ENCODE peak calls at places on chromosomes 11 and 22, in seven cellular contexts. G is astrocyte, D is psoas muscle, M is RWPE1, W is DND-41, O is spleen, H is IMR-90. Z is an unnamed sample.

GRCh38 chr11:130070829-130071205 is 1.1 kb downstream of the APLP2 start:
- DNase-seq in G (no peak), D (no peak), M (no peak), W (no peak), O (peak; percentile 86), H (peak; percentile 36), Z (no peak)

GRCh38 chr11:94728541-94728940 is 39.6 kb upstream of the AMOTL1 start:
- DNase-seq in G (peak; percentile 81), D (no peak), M (no peak), W (no peak), O (no peak), H (no peak), Z (no peak)

GRCh38 chr11:125959511-125959910 is 13.7 kb downstream of the VSIG10L2 start:
- DNase-seq in G (no peak), D (no peak), M (no peak), W (no peak), O (no peak), H (no peak), Z (no peak)

GRCh38 chr11:73172992-73173656 is 31.0 kb upstream of the FCHSD2 start:
- DNase-seq in G (no peak), D (no peak), M (no peak), W (no peak), O (no peak), H (no peak), Z (no peak)

GRCh38 chr11:122984186-122985011 is 2.8 kb upstream of the BSX start:
- DNase-seq in G (no peak), D (no peak), M (no peak), W (no peak), O (no peak), H (no peak), Z (no peak)

GRCh38 chr22:50314455-50315288 is 7.2 kb upstream of the PLXNB2 start:
- DNase-seq in G (no peak), D (no peak), M (no peak), W (peak; percentile 35), O (peak; percentile 95), H (no peak), Z (no peak)

GRCh38 chr11:126419801-126420729 is 64.6 kb downstream of the ST3GAL4 start:
- DNase-seq in G (peak; percentile 55), D (no peak), M (no peak), W (no peak), O (no peak), H (peak; percentile 84), Z (no peak)

GRCh38 chr11:35178862-35179261 is 39.9 kb downstream of the CD44 start:
- DNase-seq in G (no peak), D (no peak), M (peak; percentile 54), W (no peak), O (no peak), H (peak; percentile 35), Z (no peak)

GRCh38 chr11:74714904-74715303 is 16.3 kb downstream of the CHRDL2 start:
- DNase-seq in G (no peak), D (no peak), M (no peak), W (no peak), O (no peak), H (no peak), Z (no peak)

GRCh38 chr11:20840341-20840740 is 171.0 kb downstream of the NELL1 start:
- DNase-seq in G (no peak), D (no peak), M (no peak), W (no peak), O (no peak), H (no peak), Z (no peak)

GRCh38 chr11:1507381-1508140 is 21.0 kb upstream of the MOB2 start:
- DNase-seq in G (no peak), D (peak; percentile 76), M (no peak), W (no peak), O (no peak), H (no peak), Z (no peak)

GRCh38 chr22:47619631-47620030 is 857.2 kb downstream of the TBC1D22A start:
- DNase-seq in G (no peak), D (no peak), M (no peak), W (no peak), O (peak; percentile 51), H (no peak), Z (peak; percentile 50)

GRCh38 chr11:111581341-111581740 is 20.9 kb upstream of the SIK2 start:
- DNase-seq in G (no peak), D (no peak), M (no peak), W (no peak), O (no peak), H (no peak), Z (no peak)
- H3K27ac ChIP-seq in G (no peak overlapping the region), D (no peak overlapping the region), M (no peak overlapping the region), W (no peak overlapping the region), O (no peak overlapping the region), H (no peak overlapping the region), Z (no peak overlapping the region)

GRCh38 chr11:118437046-118437735 is 899 bp downstream of the KMT2A start:
- DNase-seq in G (peak; percentile 23), D (peak; percentile 57), M (peak; percentile 64), W (peak; percentile 57), O (peak; percentile 85), H (peak; percentile 35), Z (peak; percentile 77)

GRCh38 chr11:118435233-118435892 is 929 bp upstream of the KMT2A start:
- DNase-seq in G (peak; percentile 26), D (peak; percentile 62), M (peak; percentile 37), W (peak; percentile 95), O (peak; percentile 93), H (peak; percentile 20), Z (peak; percentile 75)

GRCh38 chr11:118434553-118435232 is 1.6 kb upstream of the KMT2A start:
- DNase-seq in G (peak; percentile 46), D (peak; percentile 59), M (peak; percentile 20), W (peak; percentile 72), O (peak; percentile 82), H (peak; percentile 40), Z (peak; percentile 78)

GRCh38 chr11:118436639-118437045 is 350 bp downstream of the KMT2A start:
- DNase-seq in G (no peak), D (peak; percentile 61), M (peak; percentile 37), W (no peak), O (peak; percentile 90), H (peak; percentile 21), Z (no peak)

DNA sequence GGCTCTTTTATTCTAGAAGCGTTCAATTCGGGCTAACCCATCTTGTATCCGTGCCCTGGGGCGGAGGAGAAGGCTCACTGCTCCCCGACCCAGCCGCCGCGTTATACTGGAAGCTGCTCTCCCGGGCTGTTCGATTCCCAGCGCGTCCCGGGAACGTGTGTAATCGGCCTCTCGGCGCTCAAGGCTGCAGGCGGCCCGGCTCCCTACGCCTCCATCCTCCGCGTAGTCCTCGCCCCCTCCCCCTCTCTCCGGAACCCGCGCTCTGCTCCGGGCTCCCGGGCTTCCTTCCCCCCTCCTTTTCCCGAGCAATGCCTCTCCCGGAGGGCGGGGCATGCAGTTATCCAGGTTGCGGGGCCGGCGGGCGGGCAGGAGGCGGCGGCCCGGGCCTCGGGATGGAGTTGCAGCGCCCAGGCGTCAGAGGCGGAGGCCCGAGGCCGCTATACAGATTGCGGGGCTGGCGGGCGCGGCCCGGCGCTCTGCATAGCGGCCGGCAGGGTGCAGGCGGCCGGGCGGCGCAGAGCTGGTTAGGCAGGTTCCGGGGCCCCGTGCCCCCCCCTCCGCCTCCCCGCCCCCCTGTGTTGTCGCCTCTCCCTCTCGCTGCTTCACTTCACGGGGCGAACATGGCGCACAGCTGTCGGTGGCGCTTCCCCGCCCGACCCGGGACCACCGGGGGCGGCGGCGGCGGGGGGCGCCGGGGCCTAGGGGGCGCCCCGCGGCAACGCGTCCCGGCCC is at the start of gene KMT2A:
- DNase-seq in G (peak; percentile 92), D (peak; percentile 99), M (peak; percentile 93), W (peak; percentile 99), O (peak; percentile 96), H (peak; percentile 95), Z (peak; percentile 99)
- TF ChIP-seq CTCF in G (no peak), D (no peak), M (no peak), W (no peak), O (peak; percentile 22), H (no peak), Z (no peak)

GRCh38 chr22:24156146-24156914 is 25.0 kb upstream of the SUSD2 start:
- DNase-seq in G (peak; percentile 33), D (peak; percentile 64), M (peak; percentile 34), W (peak; percentile 76), O (peak; percentile 94), H (peak; percentile 52), Z (no peak)
- H3K27ac ChIP-seq in G (no peak overlapping the region), D (peak overlapping the region; percentile 71), M (peak overlapping the region; percentile 80), W (peak overlapping the region; percentile 31), O (peak overlapping the region; percentile 61), H (peak overlapping the region; percentile 84), Z (peak overlapping the region; percentile 93)

GRCh38 chr22:20648306-20648903 is 125.5 kb upstream of the SERPIND1 start:
- DNase-seq in G (no peak), D (no peak), M (no peak), W (no peak), O (no peak), H (no peak), Z (no peak)
- TF ChIP-seq CTCF in G (no peak), D (no peak), M (no peak), W (no peak), O (no peak), H (no peak), Z (no peak)

DNA sequence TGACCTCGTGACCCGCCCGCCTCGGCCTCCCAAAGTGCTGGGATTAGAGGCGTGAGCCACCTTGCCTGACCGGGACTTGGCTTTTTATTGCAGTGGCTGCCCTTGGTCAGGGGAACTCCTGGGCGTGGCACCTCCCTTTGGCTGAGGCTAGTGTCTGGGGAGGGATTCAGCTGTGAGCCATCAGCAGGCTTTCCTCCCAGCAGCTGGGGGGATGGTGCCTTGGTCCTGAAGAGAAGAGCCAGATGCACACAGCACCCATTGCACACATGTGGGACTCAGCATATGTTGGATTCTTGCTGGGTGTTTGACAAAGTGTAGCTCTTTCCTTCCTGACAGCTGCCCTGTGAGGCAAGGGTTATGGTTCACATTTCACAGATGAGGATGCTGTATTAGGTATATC is 8.4 kb downstream of the CYTH4 start:
- DNase-seq in G (no peak), D (no peak), M (no peak), W (no peak), O (peak; percentile 73), H (peak; percentile 69), Z (no peak)
- H3K27ac ChIP-seq in G (no peak overlapping the region), D (no peak overlapping the region), M (no peak overlapping the region), W (no peak overlapping the region), O (no peak overlapping the region), H (no peak overlapping the region), Z (no peak overlapping the region)

GRCh38 chr11:116787786-116788486 is at the start of gene ZPR1:
- DNase-seq in G (peak; percentile 65), D (peak; percentile 93), M (peak; percentile 83), W (peak; percentile 79), O (peak; percentile 96), H (peak; percentile 56), Z (peak; percentile 91)
- TF ChIP-seq CTCF in G (no peak), D (no peak), M (no peak), W (no peak), O (no peak), H (no peak), Z (no peak)

DNA sequence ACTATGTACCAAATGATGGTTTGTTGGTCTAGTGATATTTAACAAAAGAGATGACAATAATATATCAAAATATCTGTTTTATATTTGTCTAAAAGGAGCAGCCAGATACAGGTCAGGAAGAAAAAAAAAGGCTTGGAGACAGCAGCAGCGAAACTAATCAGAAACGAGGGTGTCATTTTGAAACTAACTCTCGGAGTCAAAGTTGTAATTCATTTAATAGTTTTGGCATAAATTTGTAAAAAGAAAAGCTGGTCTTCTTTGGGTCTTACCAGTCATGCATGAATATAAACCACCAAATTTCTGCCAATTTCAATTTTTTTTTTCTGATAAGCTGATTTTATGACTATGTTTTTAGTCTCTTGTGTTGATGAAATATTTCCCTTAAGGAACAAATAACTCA is 25.5 kb downstream of the NPAT start:
- DNase-seq in G (no peak), D (no peak), M (no peak), W (no peak), O (no peak), H (no peak), Z (no peak)
- H3K27ac ChIP-seq in G (no peak overlapping the region), D (no peak overlapping the region), M (no peak overlapping the region), W (no peak overlapping the region), O (no peak overlapping the region), H (no peak overlapping the region), Z (no peak overlapping the region)

Z was measured in coronary artery.